ENCODE peak calls at places on chromosomes 11 and 22, in nine cellular contexts. M, I, D, G, E, W, B, Z and K are unnamed samples.

GRCh38 chr11:35116762-35117588 is 22.0 kb upstream of the CD44 start:
- DNase-seq in M (no peak), I (no peak), D (no peak), G (no peak), E (no peak), W (no peak), B (no peak), Z (no peak), K (no peak)

GRCh38 chr22:46084943-46085830 is 65.1 kb upstream of the PPARA start:
- DNase-seq in M (peak), I (no peak), D (no peak), G (no peak), E (no peak), W (no peak), B (peak), Z (no peak), K (no peak)

GRCh38 chr11:17738350-17739207 is 4.0 kb downstream of the KCNC1 start:
- DNase-seq in M (no peak), I (no peak), D (no peak), G (no peak), E (no peak), W (no peak), B (no peak), Z (no peak), K (no peak)

GRCh38 chr11:250740-251299 is 14.0 kb downstream of the PSMD13 start:
- DNase-seq in M (peak), I (no peak), D (peak), G (no peak), E (peak), W (peak), B (no peak), Z (peak), K (no peak)

GRCh38 chr11:59266491-59266890 is 53.8 kb upstream of the MPEG1 start:
- DNase-seq in M (no peak), I (no peak), D (no peak), G (no peak), E (no peak), W (no peak), B (no peak), Z (no peak), K (no peak)

GRCh38 chr11:44680982-44681597 is 45.7 kb upstream of the TSPAN18 start:
- DNase-seq in M (no peak), I (no peak), D (no peak), G (no peak), E (peak), W (peak), B (no peak), Z (peak), K (peak)

GRCh38 chr22:29269230-29269604 is 1.1 kb downstream of the EWSR1 start:
- DNase-seq in M (no peak), I (no peak), D (no peak), G (no peak), E (no peak), W (no peak), B (no peak), Z (no peak), K (no peak)

GRCh38 chr22:42313804-42314581 is 43.5 kb upstream of the TCF20 start:
- DNase-seq in M (peak), I (no peak), D (peak), G (peak), E (no peak), W (no peak), B (no peak), Z (no peak), K (no peak)

GRCh38 chr11:105821366-105821765 is 200.7 kb downstream of the MSANTD4 start:
- DNase-seq in M (no peak), I (no peak), D (no peak), G (no peak), E (no peak), W (no peak), B (peak), Z (no peak), K (no peak)

GRCh38 chr11:107385361-107385982 is 72.2 kb downstream of the CWF19L2 start:
- DNase-seq in M (no peak), I (no peak), D (no peak), G (no peak), E (no peak), W (no peak), B (no peak), Z (no peak), K (no peak)

GRCh38 chr11:72741429-72741833 is 10.8 kb downstream of the ARAP1 start:
- DNase-seq in M (no peak), I (no peak), D (no peak), G (no peak), E (no peak), W (no peak), B (no peak), Z (no peak), K (no peak)

GRCh38 chr11:106724293-106724892 is 293.9 kb downstream of the GUCY1A2 start:
- DNase-seq in M (no peak), I (no peak), D (no peak), G (peak), E (no peak), W (no peak), B (peak), Z (no peak), K (no peak)

GRCh38 chr11:2588809-2589537 is 110.8 kb downstream of the KCNQ1OT1 start:
- DNase-seq in M (peak), I (no peak), D (no peak), G (no peak), E (no peak), W (no peak), B (no peak), Z (no peak), K (no peak)

GRCh38 chr22:22930222-22930497 is 42.5 kb downstream of the IGLL5 start:
- DNase-seq in M (no peak), I (no peak), D (no peak), G (no peak), E (no peak), W (no peak), B (no peak), Z (no peak), K (no peak)